ENCODE peak calls at places on chromosomes 1 and 21, in nine cellular contexts. One of them, this sample, is unnamed.
A peak's percentile ranks its signal among the peaks of the same experiment; 100 is the strongest.

GRCh38 chr1:213055087-213055591 is 4.1 kb downstream of the RPS6KC1 start:
- DNase-seq in K562: peak; percentile 77
- DNase-seq in sigmoid colon: no peak
- DNase-seq in transverse colon: no peak
- DNase-seq in GM23338: no peak
- DNase-seq in GM12878: no peak
- DNase-seq in GM12891: no peak
- DNase-seq in spleen: no peak
- DNase-seq in stomach: no peak
- DNase-seq in this sample: no peak

GRCh38 chr1:106568161-106568560 is 488.3 kb upstream of the PRMT6 start:
- DNase-seq in K562: no peak
- DNase-seq in sigmoid colon: no peak
- DNase-seq in transverse colon: no peak
- DNase-seq in GM23338: no peak
- DNase-seq in GM12878: no peak
- DNase-seq in GM12891: no peak
- DNase-seq in spleen: no peak
- DNase-seq in stomach: no peak
- DNase-seq in this sample: no peak

GRCh38 chr1:53560572-53561487 is 101.6 kb downstream of the DMRTB1 start:
- DNase-seq in K562: no peak
- DNase-seq in sigmoid colon: peak; percentile 57
- DNase-seq in transverse colon: peak; percentile 5
- DNase-seq in GM23338: no peak
- DNase-seq in GM12878: no peak
- DNase-seq in GM12891: no peak
- DNase-seq in spleen: peak; percentile 62
- DNase-seq in stomach: no peak
- DNase-seq in this sample: peak; percentile 62

GRCh38 chr1:5067251-5067650 is 412.8 kb downstream of the AJAP1 start:
- DNase-seq in K562: no peak
- DNase-seq in sigmoid colon: no peak
- DNase-seq in transverse colon: no peak
- DNase-seq in GM23338: no peak
- DNase-seq in GM12878: no peak
- DNase-seq in GM12891: no peak
- DNase-seq in spleen: no peak
- DNase-seq in stomach: no peak
- DNase-seq in this sample: no peak

GRCh38 chr1:19204665-19205266 is 5.3 kb downstream of the UBR4 start:
- DNase-seq in K562: no peak
- DNase-seq in sigmoid colon: no peak
- DNase-seq in transverse colon: no peak
- DNase-seq in GM23338: no peak
- DNase-seq in GM12878: no peak
- DNase-seq in GM12891: no peak
- DNase-seq in spleen: no peak
- DNase-seq in stomach: no peak
- DNase-seq in this sample: no peak

GRCh38 chr1:22745675-22746585 is 35.3 kb downstream of the EPHB2 start:
- DNase-seq in K562: no peak
- DNase-seq in sigmoid colon: no peak
- DNase-seq in transverse colon: peak; percentile 76
- DNase-seq in GM23338: no peak
- DNase-seq in GM12878: no peak
- DNase-seq in GM12891: no peak
- DNase-seq in spleen: no peak
- DNase-seq in stomach: no peak
- DNase-seq in this sample: no peak

GRCh38 chr1:185244015-185244747 is 72.9 kb downstream of the IVNS1ABP start:
- DNase-seq in K562: peak; percentile 37
- DNase-seq in sigmoid colon: no peak
- DNase-seq in transverse colon: no peak
- DNase-seq in GM23338: no peak
- DNase-seq in GM12878: no peak
- DNase-seq in GM12891: no peak
- DNase-seq in spleen: no peak
- DNase-seq in stomach: no peak
- DNase-seq in this sample: no peak

GRCh38 chr1:116019653-116020253 is 43.4 kb downstream of the SLC22A15 start:
- DNase-seq in K562: no peak
- DNase-seq in sigmoid colon: no peak
- DNase-seq in transverse colon: no peak
- DNase-seq in GM23338: no peak
- DNase-seq in GM12878: no peak
- DNase-seq in GM12891: no peak
- DNase-seq in spleen: no peak
- DNase-seq in stomach: no peak
- DNase-seq in this sample: no peak

GRCh38 chr1:91381844-91382243 is 22.8 kb downstream of the HFM1 start:
- DNase-seq in K562: peak; percentile 63
- DNase-seq in sigmoid colon: no peak
- DNase-seq in transverse colon: no peak
- DNase-seq in GM23338: no peak
- DNase-seq in GM12878: no peak
- DNase-seq in GM12891: no peak
- DNase-seq in spleen: no peak
- DNase-seq in stomach: no peak
- DNase-seq in this sample: no peak

GRCh38 chr1:107570768-107571167 is 394.2 kb downstream of the VAV3 start:
- DNase-seq in K562: no peak
- DNase-seq in sigmoid colon: no peak
- DNase-seq in transverse colon: no peak
- DNase-seq in GM23338: no peak
- DNase-seq in GM12878: no peak
- DNase-seq in GM12891: no peak
- DNase-seq in spleen: peak; percentile 63
- DNase-seq in stomach: no peak
- DNase-seq in this sample: no peak

GRCh38 chr1:10704383-10704882 is 92.0 kb downstream of the CASZ1 start:
- DNase-seq in K562: no peak
- DNase-seq in sigmoid colon: no peak
- DNase-seq in transverse colon: no peak
- DNase-seq in GM23338: peak; percentile 88
- DNase-seq in GM12878: no peak
- DNase-seq in GM12891: no peak
- DNase-seq in spleen: no peak
- DNase-seq in stomach: peak; percentile 68
- DNase-seq in this sample: no peak

GRCh38 chr1:97603776-97604175 is 317.1 kb downstream of the DPYD start:
- DNase-seq in K562: no peak
- DNase-seq in sigmoid colon: no peak
- DNase-seq in transverse colon: no peak
- DNase-seq in GM23338: no peak
- DNase-seq in GM12878: no peak
- DNase-seq in GM12891: no peak
- DNase-seq in spleen: no peak
- DNase-seq in stomach: no peak
- DNase-seq in this sample: no peak

GRCh38 chr1:55650449-55650848 is 435.3 kb upstream of the USP24 start:
- DNase-seq in K562: no peak
- DNase-seq in sigmoid colon: no peak
- DNase-seq in transverse colon: no peak
- DNase-seq in GM23338: no peak
- DNase-seq in GM12878: no peak
- DNase-seq in GM12891: no peak
- DNase-seq in spleen: no peak
- DNase-seq in stomach: no peak
- DNase-seq in this sample: no peak

GRCh38 chr1:236920270-236920894 is 83.9 kb downstream of the MT1HL1 start:
- DNase-seq in K562: no peak
- DNase-seq in sigmoid colon: no peak
- DNase-seq in transverse colon: no peak
- DNase-seq in GM23338: no peak
- DNase-seq in GM12878: no peak
- DNase-seq in GM12891: no peak
- DNase-seq in spleen: no peak
- DNase-seq in stomach: no peak
- DNase-seq in this sample: no peak

GRCh38 chr1:43232071-43232470 is 37.7 kb upstream of the TMEM125 start:
- DNase-seq in K562: no peak
- DNase-seq in sigmoid colon: no peak
- DNase-seq in transverse colon: no peak
- DNase-seq in GM23338: no peak
- DNase-seq in GM12878: no peak
- DNase-seq in GM12891: no peak
- DNase-seq in spleen: no peak
- DNase-seq in stomach: no peak
- DNase-seq in this sample: no peak

GRCh38 chr21:22889445-22889844 is 1891.2 kb downstream of the NCAM2 start:
- DNase-seq in K562: no peak
- DNase-seq in sigmoid colon: no peak
- DNase-seq in transverse colon: no peak
- DNase-seq in GM23338: no peak
- DNase-seq in GM12878: no peak
- DNase-seq in GM12891: no peak
- DNase-seq in spleen: no peak
- DNase-seq in stomach: no peak
- DNase-seq in this sample: no peak

GRCh38 chr21:22892757-22893156 is 1894.5 kb downstream of the NCAM2 start:
- DNase-seq in K562: no peak
- DNase-seq in sigmoid colon: no peak
- DNase-seq in transverse colon: no peak
- DNase-seq in GM23338: no peak
- DNase-seq in GM12878: no peak
- DNase-seq in GM12891: no peak
- DNase-seq in spleen: no peak
- DNase-seq in stomach: no peak
- DNase-seq in this sample: no peak

GRCh38 chr21:22890656-22891055 is 1892.4 kb downstream of the NCAM2 start:
- DNase-seq in K562: no peak
- DNase-seq in sigmoid colon: no peak
- DNase-seq in transverse colon: no peak
- DNase-seq in GM23338: no peak
- DNase-seq in GM12878: no peak
- DNase-seq in GM12891: no peak
- DNase-seq in spleen: no peak
- DNase-seq in stomach: no peak
- DNase-seq in this sample: no peak

DNA sequence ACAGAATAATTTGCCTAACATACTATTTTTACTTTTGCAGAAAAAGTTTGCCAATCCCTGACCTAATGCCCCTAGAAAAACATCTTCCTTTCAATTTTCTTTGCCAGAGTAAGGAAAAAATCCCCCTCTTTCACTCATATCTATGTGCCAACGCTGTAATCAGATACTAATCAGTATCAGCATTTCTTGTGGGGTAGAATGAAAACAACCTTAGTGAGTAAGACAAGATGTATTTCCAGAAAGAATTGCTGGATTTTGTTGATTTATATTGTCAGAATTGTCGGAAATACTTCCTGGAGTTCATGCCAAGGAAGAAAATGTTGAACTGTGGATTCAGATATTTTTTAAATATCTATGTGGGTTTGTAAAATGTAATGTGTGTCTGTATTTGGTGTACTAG is 1893.8 kb downstream of the NCAM2 start:
- DNase-seq in K562: no peak
- DNase-seq in sigmoid colon: no peak
- DNase-seq in transverse colon: no peak
- DNase-seq in GM23338: no peak
- DNase-seq in GM12878: no peak
- DNase-seq in GM12891: no peak
- DNase-seq in spleen: no peak
- DNase-seq in stomach: no peak
- DNase-seq in this sample: no peak
- TF ChIP-seq POLR2AphosphoS5 in K562: no peak
- TF ChIP-seq POLR2AphosphoS5 in sigmoid colon: no peak
- TF ChIP-seq POLR2AphosphoS5 in transverse colon: no peak
- TF ChIP-seq POLR2AphosphoS5 in GM23338: no peak
- TF ChIP-seq POLR2AphosphoS5 in GM12878: no peak
- TF ChIP-seq POLR2AphosphoS5 in GM12891: no peak
- TF ChIP-seq POLR2AphosphoS5 in spleen: no peak
- TF ChIP-seq POLR2AphosphoS5 in stomach: no peak
- TF ChIP-seq POLR2AphosphoS5 in this sample: no peak

GRCh38 chr1:39542924-39543323 is 33.7 kb downstream of the PABPC4 start:
- DNase-seq in K562: no peak
- DNase-seq in sigmoid colon: no peak
- DNase-seq in transverse colon: no peak
- DNase-seq in GM23338: no peak
- DNase-seq in GM12878: no peak
- DNase-seq in GM12891: no peak
- DNase-seq in spleen: peak; percentile 8
- DNase-seq in stomach: no peak
- DNase-seq in this sample: no peak
- TF ChIP-seq POLR2AphosphoS5 in K562: no peak
- TF ChIP-seq POLR2AphosphoS5 in sigmoid colon: no peak
- TF ChIP-seq POLR2AphosphoS5 in transverse colon: no peak
- TF ChIP-seq POLR2AphosphoS5 in GM23338: no peak
- TF ChIP-seq POLR2AphosphoS5 in GM12878: no peak
- TF ChIP-seq POLR2AphosphoS5 in GM12891: no peak
- TF ChIP-seq POLR2AphosphoS5 in spleen: no peak
- TF ChIP-seq POLR2AphosphoS5 in stomach: no peak
- TF ChIP-seq POLR2AphosphoS5 in this sample: no peak

GRCh38 chr1:153985341-153985912 is 712 bp downstream of the RAB13 start:
- DNase-seq in K562: peak; percentile 80
- DNase-seq in sigmoid colon: peak; percentile 86
- DNase-seq in transverse colon: peak; percentile 36
- DNase-seq in GM23338: peak; percentile 56
- DNase-seq in GM12878: no peak
- DNase-seq in GM12891: no peak
- DNase-seq in spleen: no peak
- DNase-seq in stomach: no peak
- DNase-seq in this sample: peak; percentile 85
- TF ChIP-seq POLR2AphosphoS5 in K562: peak; percentile 65
- TF ChIP-seq POLR2AphosphoS5 in sigmoid colon: peak; percentile 8
- TF ChIP-seq POLR2AphosphoS5 in transverse colon: no peak
- TF ChIP-seq POLR2AphosphoS5 in GM23338: peak; percentile 53
- TF ChIP-seq POLR2AphosphoS5 in GM12878: no peak
- TF ChIP-seq POLR2AphosphoS5 in GM12891: peak; percentile 58
- TF ChIP-seq POLR2AphosphoS5 in spleen: no peak
- TF ChIP-seq POLR2AphosphoS5 in stomach: no peak
- TF ChIP-seq POLR2AphosphoS5 in this sample: no peak

DNA sequence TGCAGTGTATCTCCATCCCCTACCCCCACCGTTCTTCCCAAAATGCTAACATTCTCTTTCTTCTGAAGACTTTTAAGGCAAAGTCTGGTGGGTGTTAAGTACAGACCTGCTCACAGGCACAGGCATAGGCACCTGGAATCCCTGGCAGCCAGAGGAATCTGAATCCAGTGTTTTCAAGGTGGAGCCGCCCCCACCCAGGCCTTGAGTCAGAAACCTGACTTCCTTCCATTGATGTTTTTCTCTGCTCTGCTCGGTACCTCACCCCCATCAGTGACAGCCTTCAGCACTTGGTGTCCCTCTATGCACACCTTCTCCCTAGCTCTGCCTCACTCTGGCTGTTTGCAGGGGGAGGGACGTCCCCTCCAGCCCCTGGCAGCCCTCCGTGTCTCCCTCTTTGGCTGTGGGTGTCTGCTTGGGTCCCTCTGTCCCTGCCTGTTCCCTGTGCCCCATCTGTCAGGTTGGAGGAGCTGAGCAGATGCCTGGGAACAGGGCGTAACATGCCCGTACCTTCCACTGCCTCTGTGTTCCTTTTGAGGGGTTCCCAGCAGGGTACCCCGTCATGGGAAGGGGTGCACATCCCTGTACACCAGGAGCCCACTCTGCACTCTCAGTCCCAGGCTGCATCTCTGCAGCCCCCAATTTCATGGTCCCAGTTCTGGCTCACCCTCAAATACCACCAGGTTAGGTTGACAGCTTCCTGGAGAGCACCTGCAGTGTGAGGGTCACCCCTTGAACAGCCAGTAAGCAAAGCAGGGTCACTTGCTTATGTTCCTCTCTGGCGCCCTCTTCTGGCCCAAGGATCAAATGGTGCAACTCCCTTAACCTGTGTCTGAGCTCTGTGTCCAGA is 6.7 kb downstream of the NCDN start:
- DNase-seq in K562: peak; percentile 92
- DNase-seq in sigmoid colon: peak; percentile 85
- DNase-seq in transverse colon: peak; percentile 80
- DNase-seq in GM23338: peak; percentile 92
- DNase-seq in GM12878: no peak
- DNase-seq in GM12891: peak; percentile 78
- DNase-seq in spleen: peak; percentile 89
- DNase-seq in stomach: peak; percentile 88
- DNase-seq in this sample: peak; percentile 87
- TF ChIP-seq POLR2AphosphoS5 in K562: no peak
- TF ChIP-seq POLR2AphosphoS5 in sigmoid colon: no peak
- TF ChIP-seq POLR2AphosphoS5 in transverse colon: no peak
- TF ChIP-seq POLR2AphosphoS5 in GM23338: no peak
- TF ChIP-seq POLR2AphosphoS5 in GM12878: no peak
- TF ChIP-seq POLR2AphosphoS5 in GM12891: no peak
- TF ChIP-seq POLR2AphosphoS5 in spleen: peak; percentile 25
- TF ChIP-seq POLR2AphosphoS5 in stomach: no peak
- TF ChIP-seq POLR2AphosphoS5 in this sample: no peak